ENCODE peak calls at places on chromosome 2, in five cellular contexts. A is CD8-positive, alpha-beta T cell; M is GM03348; Z is substantia nigra; S is neuronal stem cell. W is an unnamed sample.
A peak's percentile ranks its signal among the peaks of the same experiment; 100 is the strongest.

GRCh38 chr2:23286765-23287155 is 98.2 kb upstream of the KLHL29 start:
- DNase-seq in A (no peak), M (peak; percentile 81), Z (peak; percentile 1), S (no peak), W (peak; percentile 55)

GRCh38 chr2:46344696-46345095 is 47.5 kb downstream of the EPAS1 start:
- DNase-seq in A (no peak), M (no peak), Z (no peak), S (no peak), W (no peak)

GRCh38 chr2:157830696-157831570 is 45.2 kb downstream of the ACVR1 start:
- DNase-seq in A (no peak), M (peak; percentile 83), Z (no peak), S (no peak), W (no peak)

GRCh38 chr2:162243305-162243693 is at the start of gene FAP:
- DNase-seq in A (no peak), M (peak; percentile 36), Z (no peak), S (peak; percentile 23), W (no peak)

GRCh38 chr2:165522746-165523145 is 53.2 kb downstream of the CSRNP3 start:
- DNase-seq in A (no peak), M (no peak), Z (no peak), S (no peak), W (no peak)

GRCh38 chr2:238066218-238066617 is 5.4 kb downstream of the SCLY start:
- DNase-seq in A (no peak), M (no peak), Z (no peak), S (no peak), W (no peak)

GRCh38 chr2:51028829-51029228 is 3.1 kb downstream of the NRXN1 start:
- DNase-seq in A (no peak), M (no peak), Z (no peak), S (no peak), W (no peak)

GRCh38 chr2:139165599-139165998 is 385.4 kb upstream of the NXPH2 start:
- DNase-seq in A (no peak), M (no peak), Z (no peak), S (no peak), W (no peak)

GRCh38 chr2:240424341-240425235 is 10.9 kb upstream of the GPC1 start:
- DNase-seq in A (peak; percentile 2), M (no peak), Z (no peak), S (no peak), W (peak; percentile 16)

GRCh38 chr2:172103471-172104292 is 982 bp upstream of the DLX2 start:
- DNase-seq in A (peak; percentile 76), M (peak; percentile 90), Z (peak; percentile 77), S (peak; percentile 85), W (peak; percentile 84)

GRCh38 chr2:85017436-85018048 is 46.6 kb downstream of the KCMF1 start:
- DNase-seq in A (no peak), M (peak; percentile 18), Z (no peak), S (no peak), W (no peak)

GRCh38 chr2:136126021-136126420 is 8.1 kb upstream of the CXCR4 start:
- DNase-seq in A (no peak), M (no peak), Z (no peak), S (no peak), W (no peak)

GRCh38 chr2:86476092-86476491 is 34.9 kb downstream of the KDM3A start:
- DNase-seq in A (no peak), M (peak; percentile 56), Z (no peak), S (no peak), W (no peak)

GRCh38 chr2:55010149-55010591 is 40.1 kb downstream of the RTN4 start:
- DNase-seq in A (peak; percentile 44), M (peak; percentile 26), Z (peak; percentile 23), S (no peak), W (peak; percentile 27)

GRCh38 chr2:25478736-25479135 is 137.0 kb upstream of the DNMT3A start:
- DNase-seq in A (no peak), M (no peak), Z (no peak), S (no peak), W (no peak)

GRCh38 chr2:232242316-232242715 is 136.2 kb upstream of the ALPP start:
- DNase-seq in A (no peak), M (no peak), Z (no peak), S (no peak), W (no peak)

GRCh38 chr2:71513096-71513495 is 59.7 kb downstream of the DYSF start:
- DNase-seq in A (no peak), M (no peak), Z (no peak), S (no peak), W (no peak)

GRCh38 chr2:132479140-132479539 is 62.5 kb downstream of the GPR39 start:
- DNase-seq in A (no peak), M (no peak), Z (no peak), S (no peak), W (no peak)

GRCh38 chr2:30315391-30316055 is 84.2 kb downstream of the LBH start:
- DNase-seq in A (peak; percentile 19), M (no peak), Z (no peak), S (no peak), W (no peak)

GRCh38 chr2:41963661-41964525 is 83.9 kb upstream of the PKDCC start:
- DNase-seq in A (no peak), M (peak; percentile 35), Z (no peak), S (no peak), W (peak; percentile 78)

GRCh38 chr2:12826781-12827180 is 110.0 kb downstream of the TRIB2 start:
- DNase-seq in A (no peak), M (no peak), Z (no peak), S (no peak), W (no peak)

GRCh38 chr2:120758181-120759048 is 22.7 kb downstream of the GLI2 start:
- DNase-seq in A (no peak), M (peak; percentile 88), Z (no peak), S (no peak), W (peak; percentile 74)

GRCh38 chr2:175568109-175568730 is 386.7 kb upstream of the ATP5MC3 start:
- DNase-seq in A (no peak), M (no peak), Z (no peak), S (no peak), W (no peak)

GRCh38 chr2:242051440-242051839 is 181.9 kb downstream of the RTP5 start:
- DNase-seq in A (no peak), M (no peak), Z (no peak), S (no peak), W (no peak)